ENCODE peak calls at places on chromosomes 2 and 18, in eight cellular contexts. F, W, Y, G, R, I, P and K are unnamed samples.

GRCh38 chr2:230932556-230933511 is 7.8 kb upstream of the GPR55 start:
- DNase-seq in W (no peak), Y (no peak), P (no peak), I (no peak), F (peak; percentile 86), G (no peak), R (no peak), K (no peak)

GRCh38 chr2:237631801-237632585 is 4.6 kb downstream of the LRRFIP1 start:
- DNase-seq in R (no peak), W (no peak), P (no peak), I (no peak), F (no peak), Y (no peak), G (no peak), K (no peak)

GRCh38 chr2:204664708-204665121 is 119.4 kb downstream of the PARD3B start:
- DNase-seq in R (peak; percentile 12), G (no peak), Y (no peak), W (no peak), F (no peak), I (no peak), P (peak; percentile 24), K (no peak)

GRCh38 chr18:10916865-10917264 is 232.5 kb downstream of the PIEZO2 start:
- DNase-seq in G (no peak), R (no peak), F (no peak), I (no peak), W (no peak), P (no peak), Y (no peak), K (no peak)

GRCh38 chr2:214519258-214519818 is 108.5 kb downstream of the VWC2L start:
- DNase-seq in W (peak; percentile 30), P (no peak), F (no peak), I (no peak), Y (no peak), G (no peak), R (no peak), K (no peak)

GRCh38 chr2:40470817-40471809 is 19.2 kb upstream of the SLC8A1 start:
- DNase-seq in W (no peak), R (peak; percentile 32), G (no peak), Y (no peak), P (no peak), I (no peak), F (no peak), K (no peak)

GRCh38 chr2:163757811-163758210 is 22.0 kb upstream of the FIGN start:
- DNase-seq in Y (no peak), W (no peak), F (no peak), R (no peak), I (no peak), P (no peak), G (no peak), K (no peak)

GRCh38 chr2:75450068-75450467 is 110.7 kb downstream of the EVA1A start:
- DNase-seq in P (no peak), R (no peak), W (no peak), G (no peak), Y (no peak), F (no peak), I (no peak), K (no peak)

GRCh38 chr2:108776475-108776874 is 10.1 kb upstream of the CCDC138 start:
- DNase-seq in I (peak; percentile 45), Y (no peak), W (peak; percentile 83), F (no peak), R (no peak), G (no peak), P (no peak), K (no peak)

GRCh38 chr2:101520246-101520645 is 45.3 kb upstream of the RFX8 start:
- DNase-seq in W (no peak), P (peak; percentile 34), R (peak; percentile 26), F (no peak), I (no peak), Y (no peak), G (peak; percentile 16), K (no peak)

DNA sequence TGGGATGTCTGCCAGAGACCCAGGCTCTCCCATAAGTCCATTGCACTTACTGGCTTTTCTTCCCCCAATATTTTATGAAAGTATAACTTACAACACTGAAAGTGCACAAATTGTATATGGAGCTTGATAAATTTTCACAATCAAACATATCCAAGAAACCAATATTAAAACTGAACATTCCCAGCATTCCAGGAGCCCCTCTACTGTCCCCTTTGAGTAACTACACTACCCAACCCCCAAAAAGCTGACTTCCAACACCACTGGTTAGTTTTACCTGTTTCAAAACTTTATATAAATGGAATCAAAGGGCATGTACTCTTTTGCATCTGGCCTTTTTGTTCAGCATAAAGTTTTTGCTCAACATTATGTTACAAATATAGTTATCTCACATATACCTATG is 35.2 kb upstream of the PKDCC start:
- DNase-seq in I (no peak), W (no peak), Y (no peak), R (peak; percentile 13), P (no peak), F (no peak), G (no peak), K (no peak)
- TF ChIP-seq CTCF in I (no peak), W (no peak), Y (no peak), R (peak; percentile 41), P (peak; percentile 31), F (no peak), G (no peak), K (no peak)

DNA sequence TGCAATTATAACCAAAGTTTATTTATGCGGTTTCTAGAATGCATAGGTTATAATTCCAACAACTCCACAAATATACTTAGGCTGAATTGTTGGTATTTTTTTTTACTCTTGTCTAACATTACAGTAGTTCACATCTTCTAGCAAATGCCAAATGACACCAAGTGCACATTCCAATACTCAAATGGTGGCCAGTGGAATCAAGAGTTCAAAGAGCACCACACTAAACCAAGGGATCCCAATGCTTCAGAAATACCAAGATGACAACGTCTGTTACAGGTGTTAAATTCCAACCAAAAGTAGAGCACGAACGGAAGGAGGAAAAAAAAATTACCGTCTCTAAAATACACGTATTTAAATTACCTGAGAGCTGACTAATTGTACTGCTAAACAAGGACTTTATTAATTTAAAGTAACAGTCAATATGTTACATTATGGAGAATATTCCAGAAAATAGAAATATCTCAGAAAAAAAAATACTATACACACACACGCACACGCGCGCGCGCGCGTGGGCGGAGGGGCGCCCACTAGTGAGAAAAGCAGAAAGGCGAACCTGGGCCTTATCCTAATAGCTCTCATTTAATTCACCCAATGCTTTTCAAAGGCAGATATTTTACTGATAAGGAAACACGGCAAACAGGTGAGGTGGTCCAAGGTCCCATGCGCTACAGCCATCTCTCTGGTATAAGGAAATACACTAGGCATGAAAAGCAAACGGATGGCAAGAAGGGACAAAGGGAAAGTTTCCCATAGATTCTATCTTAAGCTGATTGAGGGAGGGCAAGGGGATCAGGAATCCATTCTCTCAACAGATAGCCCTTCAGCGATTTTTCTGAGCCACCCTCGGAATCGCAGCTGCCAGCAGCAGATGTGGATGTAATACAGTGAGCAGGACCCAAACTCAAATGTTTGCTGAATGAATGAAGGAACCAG is 136.5 kb downstream of the TMEM247 start:
- DNase-seq in I (peak; percentile 8), W (peak; percentile 8), R (peak; percentile 29), F (no peak), Y (peak; percentile 13), G (peak; percentile 14), P (no peak), K (peak; percentile 18)
- TF ChIP-seq CTCF in I (no peak), W (no peak), R (peak; percentile 40), F (no peak), Y (no peak), G (no peak), P (peak; percentile 30), K (no peak)

GRCh38 chr2:71223767-71224333 is 3.1 kb downstream of the PAIP2B start:
- DNase-seq in I (peak; percentile 23), P (peak; percentile 27), R (peak; percentile 10), F (peak; percentile 80), W (peak; percentile 78), G (peak; percentile 56), Y (peak; percentile 54), K (no peak)
- TF ChIP-seq CTCF in I (peak; percentile 25), P (peak; percentile 70), R (peak; percentile 29), F (peak; percentile 44), W (peak; percentile 74), G (no peak), Y (no peak), K (no peak)

GRCh38 chr2:190328748-190329147 is 9.1 kb upstream of the HIBCH start:
- DNase-seq in Y (no peak), I (no peak), F (no peak), G (no peak), P (no peak), R (no peak), W (no peak), K (no peak)
- TF ChIP-seq CTCF in Y (no peak), I (no peak), F (no peak), G (no peak), P (no peak), R (peak; percentile 39), W (no peak), K (no peak)

GRCh38 chr2:112257575-112257974 is 2.7 kb upstream of the ZC3H8 start:
- DNase-seq in G (no peak), P (peak; percentile 53), I (no peak), W (no peak), F (no peak), Y (no peak), R (no peak), K (no peak)
- TF ChIP-seq CTCF in G (no peak), P (no peak), I (no peak), W (no peak), F (no peak), Y (no peak), R (no peak), K (no peak)

GRCh38 chr18:48897531-48897930 is 53.2 kb downstream of the SMAD7 start:
- DNase-seq in I (no peak), G (no peak), P (no peak), R (no peak), F (peak; percentile 41), W (no peak), Y (no peak), K (no peak)
- TF ChIP-seq CTCF in I (no peak), G (no peak), P (no peak), R (no peak), F (no peak), W (no peak), Y (no peak), K (no peak)

GRCh38 chr2:168948621-168949212 is 47.6 kb downstream of the G6PC2 start:
- DNase-seq in Y (peak; percentile 14), F (no peak), P (no peak), I (peak; percentile 5), G (peak; percentile 5), R (peak; percentile 40), W (peak; percentile 37), K (no peak)
- TF ChIP-seq CTCF in Y (peak; percentile 42), F (peak; percentile 25), P (peak; percentile 77), I (peak; percentile 28), G (peak; percentile 90), R (peak; percentile 76), W (peak; percentile 70), K (peak; percentile 44)

DNA sequence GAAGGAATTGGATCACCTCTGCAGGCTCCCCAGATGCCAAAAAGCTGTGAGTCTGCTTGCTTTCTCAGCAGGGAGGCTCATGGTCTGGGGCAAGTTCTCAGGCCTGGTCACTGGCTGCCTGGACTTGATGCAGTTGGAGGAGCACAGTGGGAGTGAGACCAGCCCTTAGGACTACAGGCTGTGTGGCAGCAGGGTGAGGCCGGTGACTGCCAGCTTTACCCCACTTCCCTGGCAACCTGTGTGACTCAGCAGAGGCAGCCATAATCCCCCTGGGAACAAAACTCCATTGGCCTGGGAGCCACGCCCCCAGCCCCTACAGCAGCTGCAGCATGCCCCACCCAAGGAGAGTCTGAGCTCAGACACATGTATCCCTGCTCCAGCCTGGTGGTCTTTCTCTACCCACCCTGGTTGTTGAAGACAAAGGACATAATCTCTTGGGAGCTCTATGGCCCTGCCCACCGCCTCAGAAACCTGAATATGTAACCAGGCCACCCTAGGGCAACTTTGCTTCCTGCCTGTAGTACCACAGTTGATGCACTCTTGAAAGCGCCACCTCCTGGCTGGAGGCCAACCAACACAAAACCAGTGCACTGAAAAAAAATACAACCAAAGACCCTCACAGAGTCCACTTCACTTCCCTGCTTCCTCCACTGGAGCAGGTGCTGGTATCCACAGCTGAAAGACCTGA is 106.8 kb upstream of the SPATS2L start:
- DNase-seq in I (no peak), P (no peak), W (no peak), F (no peak), Y (no peak), G (no peak), R (peak; percentile 24), K (no peak)
- TF ChIP-seq CTCF in I (peak; percentile 0), P (peak; percentile 6), W (no peak), F (no peak), Y (no peak), G (no peak), R (peak; percentile 37), K (no peak)